ENCODE peak calls at places on chromosome X, in seven cellular contexts. O is fibroblast of pulmonary artery, S is psoas muscle, N is GM12865, V is testis, F is ascending aorta, W is lower lobe of right lung. M is an unnamed sample.
A peak's percentile ranks its signal among the peaks of the same experiment; 100 is the strongest.

GRCh38 chrX:107766470-107767140 is 9.0 kb downstream of the TSC22D3 start:
- DNase-seq in O (peak; percentile 75), S (peak; percentile 64), N (no peak), V (peak; percentile 29), F (no peak), W (no peak), M (no peak)

GRCh38 chrX:79452879-79453278 is 85.7 kb upstream of the ITM2A start:
- DNase-seq in O (no peak), S (no peak), N (no peak), V (no peak), F (no peak), W (no peak), M (no peak)

GRCh38 chrX:32010157-32010656 is 938.4 kb upstream of the FTHL17 start:
- DNase-seq in O (no peak), S (no peak), N (no peak), V (no peak), F (no peak), W (no peak), M (no peak)

GRCh38 chrX:9912341-9912740 is 54.8 kb upstream of the CLDN34 start:
- DNase-seq in O (peak; percentile 25), S (no peak), N (no peak), V (no peak), F (no peak), W (no peak), M (no peak)

GRCh38 chrX:129653985-129654651 is 638 bp downstream of the APLN start:
- DNase-seq in O (no peak), S (no peak), N (peak; percentile 16), V (peak; percentile 25), F (no peak), W (no peak), M (no peak)

GRCh38 chrX:31658360-31658759 is 586.5 kb upstream of the FTHL17 start:
- DNase-seq in O (peak; percentile 52), S (no peak), N (peak; percentile 2), V (no peak), F (no peak), W (no peak), M (no peak)

GRCh38 chrX:97367149-97367548 is 483.4 kb downstream of the RPA4 start:
- DNase-seq in O (peak; percentile 47), S (no peak), N (no peak), V (no peak), F (no peak), W (no peak), M (no peak)

GRCh38 chrX:75155454-75155829 is 641 bp downstream of the ABCB7 start:
- DNase-seq in O (no peak), S (no peak), N (peak; percentile 29), V (no peak), F (no peak), W (no peak), M (no peak)

GRCh38 chrX:12948495-12948894 is 26.4 kb upstream of the TMSB4X start:
- DNase-seq in O (no peak), S (no peak), N (no peak), V (no peak), F (no peak), W (no peak), M (no peak)

GRCh38 chrX:129494887-129495286 is 28.4 kb downstream of the SMARCA1 start:
- DNase-seq in O (no peak), S (no peak), N (no peak), V (no peak), F (no peak), W (no peak), M (no peak)

GRCh38 chrX:118373538-118373937 is 27.6 kb downstream of the WDR44 start:
- DNase-seq in O (peak; percentile 23), S (no peak), N (no peak), V (no peak), F (no peak), W (no peak), M (no peak)

GRCh38 chrX:31057691-31058090 is 14.2 kb downstream of the FTHL17 start:
- DNase-seq in O (no peak), S (no peak), N (no peak), V (no peak), F (no peak), W (no peak), M (no peak)

DNA sequence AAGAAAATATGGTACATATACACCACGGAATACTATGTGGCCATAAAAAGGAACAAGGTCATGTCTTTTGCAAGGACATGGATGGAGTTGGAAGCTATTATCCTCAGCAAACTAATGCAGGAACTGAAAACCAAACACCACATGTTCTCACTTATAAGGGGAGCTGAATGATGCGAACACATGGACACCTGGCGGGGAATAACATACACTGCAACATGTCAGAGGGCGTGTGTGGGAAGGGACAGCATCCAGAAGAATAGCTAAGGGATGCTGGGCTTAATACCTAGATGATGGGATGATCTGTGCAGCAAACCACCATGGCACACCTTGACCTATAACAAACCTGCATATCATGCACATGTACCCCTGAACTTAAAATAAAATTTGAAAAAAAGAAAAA is 19.5 kb upstream of the CNKSR2 start:
- DNase-seq in O (no peak), S (no peak), N (peak; percentile 4), V (no peak), F (no peak), W (no peak), M (no peak)
- TF ChIP-seq CTCF in O (no peak), S (no peak), N (no peak), V (no peak), F (no peak), W (no peak), M (peak; percentile 22)

GRCh38 chrX:123504047-123504446 is 228.8 kb downstream of the THOC2 start:
- DNase-seq in O (no peak), S (no peak), N (no peak), V (no peak), F (no peak), W (no peak), M (no peak)

GRCh38 chrX:123504630-123505270 is 228.1 kb downstream of the THOC2 start:
- DNase-seq in O (no peak), S (no peak), N (no peak), V (no peak), F (no peak), W (no peak), M (no peak)

GRCh38 chrX:123493857-123494256 is 239.0 kb downstream of the THOC2 start:
- DNase-seq in O (no peak), S (no peak), N (no peak), V (no peak), F (no peak), W (no peak), M (no peak)

DNA sequence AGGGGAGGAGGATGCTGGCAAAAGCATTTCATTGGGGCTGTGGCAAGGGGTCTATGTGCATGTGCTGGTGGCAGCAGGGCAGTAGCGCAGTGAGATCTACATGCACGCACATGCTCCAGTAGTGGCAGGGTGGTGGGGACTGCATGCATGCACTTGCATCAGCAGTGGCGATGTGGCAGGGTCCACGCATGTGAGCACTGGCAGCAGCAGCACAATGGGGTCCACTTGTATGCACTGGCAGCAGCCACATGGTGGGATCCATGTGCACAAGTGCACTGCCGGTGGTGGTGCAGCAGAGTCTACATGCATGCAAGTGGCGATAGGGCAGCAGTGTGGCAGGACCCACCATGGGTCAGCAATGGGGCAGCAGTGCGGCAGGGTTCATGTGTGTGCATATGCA is 233.1 kb downstream of the THOC2 start:
- DNase-seq in O (no peak), S (no peak), N (no peak), V (no peak), F (no peak), W (no peak), M (no peak)
- H3K4me3 ChIP-seq in O (no peak overlapping the region), S (no peak overlapping the region), N (no peak overlapping the region), V (no peak overlapping the region), F (no peak overlapping the region), W (no peak overlapping the region), M (no peak overlapping the region)

DNA sequence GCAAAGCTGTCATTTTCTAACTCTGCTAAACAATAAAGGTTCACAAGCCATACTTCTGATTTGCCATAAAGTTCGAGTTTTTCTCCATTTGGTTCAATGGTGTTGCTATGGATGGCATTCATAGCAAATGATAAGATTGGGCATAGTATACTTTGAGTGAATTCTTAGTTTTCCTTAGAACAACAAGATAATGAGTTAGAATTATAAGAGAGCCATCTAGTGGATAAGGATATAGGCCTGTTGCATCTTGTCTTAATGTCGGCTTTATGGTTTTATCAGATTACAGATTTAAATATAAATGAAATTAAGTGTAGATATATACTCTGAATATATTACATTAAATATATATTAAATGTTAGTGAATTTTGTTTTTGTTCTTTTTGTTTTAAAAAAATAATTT is 644.6 kb downstream of the IL1RAPL1 start:
- DNase-seq in O (peak; percentile 35), S (no peak), N (no peak), V (no peak), F (no peak), W (no peak), M (no peak)
- TF ChIP-seq CTCF in O (peak; percentile 46), S (peak; percentile 8), N (peak; percentile 8), V (no peak), F (no peak), W (no peak), M (peak; percentile 37)

GRCh38 chrX:19382500-19383145 is 38.9 kb downstream of the PDHA1 start:
- DNase-seq in O (peak; percentile 36), S (no peak), N (peak; percentile 62), V (peak; percentile 57), F (no peak), W (peak; percentile 62), M (no peak)

GRCh38 chrX:19375546-19375945 is 31.8 kb downstream of the PDHA1 start:
- DNase-seq in O (no peak), S (no peak), N (no peak), V (no peak), F (no peak), W (no peak), M (no peak)

GRCh38 chrX:19373034-19373891 is 29.5 kb downstream of the PDHA1 start:
- DNase-seq in O (no peak), S (no peak), N (no peak), V (no peak), F (no peak), W (no peak), M (no peak)

GRCh38 chrX:19381326-19381725 is 37.6 kb downstream of the PDHA1 start:
- DNase-seq in O (no peak), S (no peak), N (no peak), V (no peak), F (no peak), W (no peak), M (no peak)

DNA sequence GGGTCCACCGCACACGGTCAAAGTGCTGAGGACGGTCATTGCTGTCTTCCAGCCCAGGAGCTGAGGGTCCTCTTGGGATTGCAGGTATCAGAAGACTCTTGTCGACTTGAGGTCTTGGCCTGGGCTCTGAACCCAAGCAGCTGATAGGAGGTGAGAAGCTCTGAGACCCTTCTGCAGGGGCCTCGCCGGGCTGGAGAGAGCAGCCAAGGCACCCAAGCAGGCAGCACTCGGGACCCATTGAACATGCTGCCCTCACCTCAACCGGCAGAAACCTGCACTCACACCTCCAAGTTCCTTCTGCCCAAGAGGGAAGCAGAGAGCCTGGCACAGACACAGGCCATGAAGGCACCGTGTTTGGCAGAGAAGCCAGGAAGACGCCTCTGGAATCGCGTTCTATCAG is 34.1 kb downstream of the PDHA1 start:
- DNase-seq in O (no peak), S (no peak), N (no peak), V (no peak), F (no peak), W (no peak), M (no peak)
- H3K4me3 ChIP-seq in O (no peak overlapping the region), S (no peak overlapping the region), N (no peak overlapping the region), V (no peak overlapping the region), F (no peak overlapping the region), W (no peak overlapping the region), M (no peak overlapping the region)

GRCh38 chrX:132501606-132502005 is 12.8 kb upstream of the MBNL3 start:
- DNase-seq in O (no peak), S (no peak), N (no peak), V (no peak), F (no peak), W (no peak), M (no peak)
- TF ChIP-seq CTCF in O (no peak), S (no peak), N (no peak), V (no peak), F (no peak), W (no peak), M (no peak)

GRCh38 chrX:37781808-37782207 is 1.9 kb downstream of the CYBB start:
- DNase-seq in O (no peak), S (no peak), N (no peak), V (no peak), F (no peak), W (no peak), M (no peak)
- H3K4me3 ChIP-seq in O (no peak overlapping the region), S (peak overlapping the region; percentile 16), N (peak overlapping the region; percentile 74), V (no peak overlapping the region), F (no peak overlapping the region), W (peak overlapping the region; percentile 35), M (no peak overlapping the region)

M was measured in RWPE2.